ENCODE peak calls at places on chromosomes 5 and 9, in seven cellular contexts. V, M, T, K, F, J and U are unnamed samples.

GRCh38 chr9:38074441-38074943 is 5.5 kb upstream of the SHB start:
- DNase-seq in F (no peak), V (no peak), T (peak), M (no peak), K (no peak), J (no peak), U (peak)

GRCh38 chr5:109989161-109989560 is 299.4 kb downstream of the MAN2A1 start:
- DNase-seq in M (no peak), K (no peak), T (no peak), V (no peak), F (no peak), J (no peak), U (no peak)

GRCh38 chr5:174724484-174725260 is at the start of gene MSX2:
- DNase-seq in M (peak), F (peak), V (peak), J (no peak), K (peak), T (peak), U (peak)

GRCh38 chr5:53263151-53263550 is 153.6 kb upstream of the MOCS2 start:
- DNase-seq in V (no peak), K (no peak), J (no peak), M (no peak), T (no peak), F (no peak), U (no peak)

GRCh38 chr9:1222511-1222910 is 172.4 kb downstream of the DMRT2 start:
- DNase-seq in K (no peak), T (no peak), F (no peak), J (no peak), V (no peak), M (peak), U (no peak)

GRCh38 chr5:74576941-74577456 is 63.5 kb downstream of the ENC1 start:
- DNase-seq in V (no peak), F (no peak), T (no peak), J (no peak), M (peak), K (no peak), U (peak)

GRCh38 chr5:77101298-77101697 is 14.2 kb upstream of the ZBED3 start:
- DNase-seq in V (no peak), K (no peak), F (no peak), M (peak), T (no peak), J (no peak), U (no peak)

GRCh38 chr5:132264546-132265335 is 7.2 kb downstream of the PDLIM4 start:
- DNase-seq in M (no peak), F (no peak), V (peak), J (no peak), T (no peak), K (peak), U (no peak)

GRCh38 chr5:126000533-126000932 is 422.7 kb upstream of the GRAMD2B start:
- DNase-seq in V (no peak), T (no peak), J (no peak), M (no peak), F (no peak), K (no peak), U (no peak)

GRCh38 chr5:67453526-67453925 is 256.9 kb upstream of the CD180 start:
- DNase-seq in M (peak), V (no peak), F (no peak), K (no peak), J (no peak), T (no peak), U (no peak)

GRCh38 chr9:93657331-93658111 is 81.1 kb downstream of the PHF2 start:
- DNase-seq in V (no peak), J (no peak), F (no peak), K (peak), T (peak), M (no peak), U (no peak)

GRCh38 chr9:99037768-99038167 is 67.1 kb upstream of the TGFBR1 start:
- DNase-seq in K (no peak), T (no peak), F (no peak), J (no peak), V (no peak), M (no peak), U (no peak)

GRCh38 chr5:140181002-140181483 is 6.1 kb downstream of the CYSTM1 start:
- DNase-seq in M (no peak), V (no peak), F (peak), K (no peak), T (no peak), J (no peak), U (peak)

GRCh38 chr5:140181525-140181924 is 6.5 kb downstream of the CYSTM1 start:
- DNase-seq in J (no peak), F (no peak), K (no peak), T (no peak), V (no peak), M (no peak), U (no peak)

GRCh38 chr5:140182075-140182709 is 7.2 kb downstream of the CYSTM1 start:
- DNase-seq in V (peak), T (no peak), K (no peak), F (no peak), M (no peak), J (no peak), U (peak)

GRCh38 chr5:140185409-140185808 is 10.4 kb downstream of the CYSTM1 start:
- DNase-seq in J (no peak), M (no peak), K (no peak), V (no peak), F (no peak), T (no peak), U (no peak)

DNA sequence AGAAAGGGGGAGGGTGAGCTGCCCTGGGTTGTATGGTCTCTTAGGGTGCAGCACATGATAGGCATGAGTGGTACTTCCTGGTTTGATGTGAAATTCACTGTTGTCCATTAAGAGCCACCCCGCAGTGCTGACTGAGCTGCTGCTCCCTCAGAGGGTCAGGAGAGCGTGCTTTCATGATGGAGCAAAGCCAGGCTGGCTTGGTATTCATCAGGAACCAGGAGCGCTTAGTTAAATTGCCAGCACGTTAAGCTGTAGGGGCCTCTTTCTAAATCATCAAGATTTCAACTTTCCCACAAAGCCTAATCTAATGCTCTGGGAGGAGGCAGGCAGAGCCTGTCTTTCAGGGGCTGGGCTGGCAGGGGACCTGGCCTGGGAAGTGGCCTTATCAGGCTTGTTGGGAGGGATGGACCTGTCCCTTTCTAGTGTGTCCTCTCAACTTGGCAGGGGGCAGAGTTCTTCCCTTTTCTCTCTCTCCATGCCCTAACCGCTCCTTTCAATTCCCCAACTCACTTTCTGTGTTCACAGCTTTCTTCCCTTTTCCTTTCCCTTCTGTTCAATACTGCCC is 7.9 kb downstream of the CYSTM1 start:
- DNase-seq in J (no peak), F (peak), K (no peak), V (peak), M (peak), T (no peak), U (peak)
- H3K27ac ChIP-seq in J (no peak), F (peak), K (peak), V (peak), M (no peak), T (peak), U (no peak)

GRCh38 chr5:88729476-88730182 is 153.4 kb downstream of the MEF2C start:
- DNase-seq in F (peak), M (peak), T (no peak), V (peak), J (peak), K (no peak), U (peak)
- H3K4me3 ChIP-seq in F (no peak), M (no peak), T (no peak), V (no peak), J (no peak), K (no peak), U (no peak)

GRCh38 chr5:87845734-87846133 is 422.9 kb downstream of the TMEM161B start:
- DNase-seq in M (no peak), T (no peak), V (no peak), F (no peak), J (no peak), K (no peak), U (no peak)
- H3K27ac ChIP-seq in M (no peak), T (no peak), V (no peak), F (no peak), J (no peak), K (no peak), U (no peak)

GRCh38 chr9:96612105-96612965 is 7.3 kb downstream of the CDC14B start:
- DNase-seq in F (peak), K (no peak), M (peak), J (no peak), T (no peak), V (peak), U (peak)
- H3K4me3 ChIP-seq in F (no peak), K (no peak), M (no peak), J (no peak), T (no peak), V (no peak), U (no peak)

DNA sequence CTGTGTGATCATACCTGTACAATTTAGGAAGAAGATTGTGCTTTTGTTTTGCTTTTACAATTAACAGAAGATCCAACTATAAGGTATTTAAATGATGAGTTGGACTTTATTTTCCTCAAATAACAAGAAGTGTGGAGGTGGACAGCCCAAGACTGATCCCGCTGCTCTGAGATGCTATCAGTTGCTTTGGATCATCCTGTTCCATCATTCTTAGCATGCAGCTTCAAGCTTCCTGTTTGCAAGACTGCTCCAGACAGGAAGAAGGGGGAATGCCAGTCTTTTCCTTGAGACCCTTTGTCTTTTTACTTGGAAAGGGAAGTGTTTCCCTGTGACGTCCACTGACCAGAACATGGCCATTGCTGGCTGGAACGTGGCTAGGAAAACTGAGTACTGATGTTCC is 250.8 kb downstream of the ZSWIM6 start:
- DNase-seq in J (no peak), F (no peak), T (no peak), K (no peak), M (no peak), V (no peak), U (no peak)
- H3K27ac ChIP-seq in J (no peak), F (no peak), T (no peak), K (no peak), M (no peak), V (no peak), U (no peak)